ENCODE peak calls at places on chromosomes 12 and 14, in eight cellular contexts. V, D, O, M, E, P, K and T are unnamed samples.

GRCh38 chr14:27881646-27882045 is 884.9 kb upstream of the FOXG1 start:
- DNase-seq in V (no peak), D (no peak), O (no peak), M (no peak), E (no peak), P (no peak), K (no peak), T (no peak)

GRCh38 chr14:70808023-70808401 is 1.3 kb downstream of the MAP3K9 start:
- DNase-seq in V (no peak), D (no peak), O (no peak), M (peak), E (peak), P (no peak), K (peak), T (no peak)

GRCh38 chr12:78209851-78210493 is 379.3 kb downstream of the NAV3 start:
- DNase-seq in V (peak), D (peak), O (peak), M (no peak), E (no peak), P (peak), K (peak), T (no peak)

GRCh38 chr12:32051511-32052299 is 54.9 kb upstream of the BICD1 start:
- DNase-seq in V (no peak), D (no peak), O (no peak), M (no peak), E (no peak), P (peak), K (no peak), T (no peak)

GRCh38 chr12:55929306-55929791 is 1.6 kb upstream of the DGKA start:
- DNase-seq in V (no peak), D (no peak), O (no peak), M (peak), E (peak), P (no peak), K (no peak), T (no peak)

GRCh38 chr12:77644915-77645605 is 185.6 kb upstream of the NAV3 start:
- DNase-seq in V (no peak), D (no peak), O (no peak), M (no peak), E (no peak), P (no peak), K (no peak), T (no peak)

GRCh38 chr12:57342207-57342691 is 88.6 kb downstream of the R3HDM2 start:
- DNase-seq in V (no peak), D (no peak), O (peak), M (no peak), E (no peak), P (peak), K (no peak), T (no peak)

GRCh38 chr12:80977356-80977755 is 39.6 kb upstream of the LIN7A start:
- DNase-seq in V (no peak), D (no peak), O (no peak), M (no peak), E (no peak), P (no peak), K (no peak), T (no peak)

GRCh38 chr14:26597136-26598080 is at the start of gene NOVA1:
- DNase-seq in V (no peak), D (peak), O (peak), M (no peak), E (no peak), P (peak), K (peak), T (peak)

GRCh38 chr14:22084393-22085281 is 411.0 kb upstream of the OR4E1 start:
- DNase-seq in V (no peak), D (peak), O (no peak), M (no peak), E (no peak), P (peak), K (peak), T (no peak)

GRCh38 chr14:34051966-34052657 is 101.2 kb upstream of the EGLN3 start:
- DNase-seq in V (no peak), D (no peak), O (no peak), M (no peak), E (no peak), P (peak), K (no peak), T (no peak)

GRCh38 chr12:4587108-4587507 is 25.1 kb downstream of the DYRK4 start:
- DNase-seq in V (no peak), D (no peak), O (no peak), M (no peak), E (no peak), P (no peak), K (no peak), T (no peak)

GRCh38 chr14:98501335-98501734 is 770.7 kb downstream of the BCL11B start:
- DNase-seq in V (no peak), D (no peak), O (no peak), M (no peak), E (no peak), P (no peak), K (no peak), T (no peak)

GRCh38 chr14:51481643-51482042 is 170.1 kb upstream of the FRMD6 start:
- DNase-seq in V (no peak), D (no peak), O (no peak), M (no peak), E (no peak), P (no peak), K (no peak), T (no peak)

GRCh38 chr14:100500128-100500527 is 87.1 kb downstream of the BEGAIN start:
- DNase-seq in V (no peak), D (no peak), O (no peak), M (no peak), E (no peak), P (no peak), K (no peak), T (no peak)

GRCh38 chr14:100271247-100271939 is 32.4 kb downstream of the YY1 start:
- DNase-seq in V (peak), D (no peak), O (no peak), M (no peak), E (no peak), P (peak), K (no peak), T (no peak)

GRCh38 chr14:101134161-101134631 is 230.7 kb upstream of the RTL1 start:
- DNase-seq in V (no peak), D (no peak), O (no peak), M (no peak), E (no peak), P (no peak), K (no peak), T (no peak)

GRCh38 chr14:99460793-99461192 is 19.9 kb downstream of the SETD3 start:
- DNase-seq in V (no peak), D (no peak), O (no peak), M (no peak), E (no peak), P (no peak), K (no peak), T (no peak)

GRCh38 chr14:36217732-36218131 is 41.2 kb upstream of the PTCSC3 start:
- DNase-seq in V (no peak), D (no peak), O (no peak), M (no peak), E (no peak), P (no peak), K (no peak), T (no peak)

GRCh38 chr14:51395361-51395849 is 155.4 kb downstream of the TMX1 start:
- DNase-seq in V (no peak), D (peak), O (peak), M (no peak), E (no peak), P (peak), K (no peak), T (peak)

GRCh38 chr12:117204146-117204545 is 13.9 kb upstream of the FBXO21 start:
- DNase-seq in V (no peak), D (no peak), O (no peak), M (no peak), E (no peak), P (no peak), K (no peak), T (no peak)

GRCh38 chr14:36214476-36215216 is 38.1 kb upstream of the PTCSC3 start:
- DNase-seq in V (peak), D (no peak), O (no peak), M (no peak), E (no peak), P (no peak), K (no peak), T (no peak)

GRCh38 chr12:19597304-19598066 is 158.2 kb downstream of the AEBP2 start:
- DNase-seq in V (no peak), D (no peak), O (no peak), M (no peak), E (no peak), P (no peak), K (no peak), T (no peak)

GRCh38 chr12:51817027-51817953 is 31.2 kb downstream of the FIGNL2 start:
- DNase-seq in V (no peak), D (no peak), O (no peak), M (no peak), E (no peak), P (no peak), K (no peak), T (no peak)

GRCh38 chr12:87270894-87271293 is 758.3 kb downstream of the C12orf50 start:
- DNase-seq in V (no peak), D (no peak), O (no peak), M (no peak), E (no peak), P (peak), K (no peak), T (no peak)

GRCh38 chr14:62006116-62006737 is 244.0 kb downstream of the SNAPC1 start:
- DNase-seq in V (no peak), D (no peak), O (no peak), M (no peak), E (no peak), P (no peak), K (peak), T (no peak)

GRCh38 chr12:70365648-70366518 is at the start of gene KCNMB4:
- DNase-seq in V (peak), D (peak), O (peak), M (peak), E (peak), P (peak), K (peak), T (peak)

GRCh38 chr12:6276936-6277615 is 33.4 kb upstream of the PLEKHG6 start:
- DNase-seq in V (no peak), D (no peak), O (no peak), M (no peak), E (no peak), P (peak), K (no peak), T (peak)

GRCh38 chr12:57522887-57523705 is 472 bp downstream of the MBD6 start:
- DNase-seq in V (no peak), D (no peak), O (peak), M (peak), E (peak), P (peak), K (peak), T (peak)

GRCh38 chr12:25313591-25313990 is 62.9 kb upstream of the KRAS start:
- DNase-seq in V (no peak), D (no peak), O (no peak), M (no peak), E (no peak), P (peak), K (no peak), T (no peak)

GRCh38 chr12:102965281-102966155 is 8.0 kb downstream of the ASCL1 start:
- DNase-seq in V (peak), D (no peak), O (peak), M (no peak), E (no peak), P (no peak), K (peak), T (no peak)

GRCh38 chr12:120453977-120454376 is 7.7 kb downstream of the GATC start:
- DNase-seq in V (no peak), D (no peak), O (no peak), M (no peak), E (no peak), P (peak), K (no peak), T (no peak)

GRCh38 chr12:76284816-76285750 is 63.1 kb downstream of the BBS10 start:
- DNase-seq in V (no peak), D (no peak), O (no peak), M (no peak), E (no peak), P (no peak), K (no peak), T (no peak)

GRCh38 chr14:101359221-101360044 is 201.9 kb upstream of the DIO3 start:
- DNase-seq in V (no peak), D (no peak), O (no peak), M (no peak), E (no peak), P (no peak), K (no peak), T (peak)

GRCh38 chr12:19546611-19547162 is 107.4 kb downstream of the AEBP2 start:
- DNase-seq in V (no peak), D (peak), O (no peak), M (no peak), E (no peak), P (peak), K (no peak), T (no peak)

GRCh38 chr12:90836689-90837088 is 118.3 kb downstream of the CCER1 start:
- DNase-seq in V (no peak), D (no peak), O (no peak), M (no peak), E (no peak), P (no peak), K (no peak), T (no peak)

GRCh38 chr12:6961278-6961694 is 9.2 kb downstream of the PHB2 start:
- DNase-seq in V (no peak), D (no peak), O (no peak), M (peak), E (peak), P (peak), K (peak), T (peak)

GRCh38 chr12:52501490-52501889 is 8.4 kb upstream of the KRT6A start:
- DNase-seq in V (no peak), D (no peak), O (no peak), M (no peak), E (no peak), P (peak), K (no peak), T (no peak)